ENCODE peak calls at places on chromosomes 12 and 14, in five cellular contexts. One of them, this sample, is unnamed.

GRCh38 chr14:36069535-36069900 is 107.0 kb downstream of the PTCSC3 start:
- DNase-seq in heart right ventricle: no peak
- DNase-seq in lung: peak; percentile 64
- DNase-seq in mammary epithelial cell: peak; percentile 10
- DNase-seq in adrenal gland: no peak
- DNase-seq in this sample: peak; percentile 55

GRCh38 chr14:66508846-66509621 is 1.1 kb downstream of the GPHN start:
- DNase-seq in heart right ventricle: peak; percentile 28
- DNase-seq in lung: peak; percentile 34
- DNase-seq in mammary epithelial cell: peak; percentile 49
- DNase-seq in adrenal gland: peak; percentile 39
- DNase-seq in this sample: no peak

GRCh38 chr12:132413931-132414588 is 75.9 kb upstream of the FBRSL1 start:
- DNase-seq in heart right ventricle: no peak
- DNase-seq in lung: no peak
- DNase-seq in mammary epithelial cell: no peak
- DNase-seq in adrenal gland: no peak
- DNase-seq in this sample: no peak

GRCh38 chr12:96261557-96261956 is 67.4 kb downstream of the ELK3 start:
- DNase-seq in heart right ventricle: no peak
- DNase-seq in lung: no peak
- DNase-seq in mammary epithelial cell: no peak
- DNase-seq in adrenal gland: no peak
- DNase-seq in this sample: no peak

GRCh38 chr14:70416322-70416716 is 571 bp downstream of the SYNJ2BP start:
- DNase-seq in heart right ventricle: no peak
- DNase-seq in lung: no peak
- DNase-seq in mammary epithelial cell: no peak
- DNase-seq in adrenal gland: no peak
- DNase-seq in this sample: peak; percentile 5

GRCh38 chr12:13194462-13195110 is 1.9 kb upstream of the EMP1 start:
- DNase-seq in heart right ventricle: no peak
- DNase-seq in lung: no peak
- DNase-seq in mammary epithelial cell: peak; percentile 94
- DNase-seq in adrenal gland: no peak
- DNase-seq in this sample: no peak

GRCh38 chr14:26281280-26281998 is 316.4 kb downstream of the NOVA1 start:
- DNase-seq in heart right ventricle: no peak
- DNase-seq in lung: no peak
- DNase-seq in mammary epithelial cell: peak; percentile 3
- DNase-seq in adrenal gland: no peak
- DNase-seq in this sample: peak; percentile 46

GRCh38 chr14:90561031-90561430 is 164.2 kb downstream of the CALM1 start:
- DNase-seq in heart right ventricle: no peak
- DNase-seq in lung: no peak
- DNase-seq in mammary epithelial cell: no peak
- DNase-seq in adrenal gland: no peak
- DNase-seq in this sample: no peak

GRCh38 chr12:63179224-63179623 is 28.2 kb upstream of the AVPR1A start:
- DNase-seq in heart right ventricle: no peak
- DNase-seq in lung: no peak
- DNase-seq in mammary epithelial cell: no peak
- DNase-seq in adrenal gland: no peak
- DNase-seq in this sample: no peak

GRCh38 chr12:1529862-1530591 is 64.4 kb downstream of the FBXL14 start:
- DNase-seq in heart right ventricle: peak; percentile 16
- DNase-seq in lung: no peak
- DNase-seq in mammary epithelial cell: no peak
- DNase-seq in adrenal gland: no peak
- DNase-seq in this sample: no peak

GRCh38 chr12:51907083-51907863 is at the start of gene ACVRL1:
- DNase-seq in heart right ventricle: no peak
- DNase-seq in lung: no peak
- DNase-seq in mammary epithelial cell: no peak
- DNase-seq in adrenal gland: no peak
- DNase-seq in this sample: no peak

GRCh38 chr12:90064759-90065158 is 356.1 kb upstream of the ATP2B1 start:
- DNase-seq in heart right ventricle: no peak
- DNase-seq in lung: no peak
- DNase-seq in mammary epithelial cell: no peak
- DNase-seq in adrenal gland: no peak
- DNase-seq in this sample: no peak

GRCh38 chr12:102407776-102408486 is 72.4 kb downstream of the IGF1 start:
- DNase-seq in heart right ventricle: no peak
- DNase-seq in lung: no peak
- DNase-seq in mammary epithelial cell: no peak
- DNase-seq in adrenal gland: no peak
- DNase-seq in this sample: no peak

GRCh38 chr12:48414046-48414445 is 58.3 kb upstream of the ANP32D start:
- DNase-seq in heart right ventricle: peak; percentile 21
- DNase-seq in lung: no peak
- DNase-seq in mammary epithelial cell: no peak
- DNase-seq in adrenal gland: peak; percentile 59
- DNase-seq in this sample: no peak

GRCh38 chr14:62062645-62063044 is 300.4 kb downstream of the SNAPC1 start:
- DNase-seq in heart right ventricle: no peak
- DNase-seq in lung: no peak
- DNase-seq in mammary epithelial cell: no peak
- DNase-seq in adrenal gland: no peak
- DNase-seq in this sample: no peak

GRCh38 chr12:159131-159782 is 54.7 kb downstream of the SLC6A12 start:
- DNase-seq in heart right ventricle: no peak
- DNase-seq in lung: no peak
- DNase-seq in mammary epithelial cell: no peak
- DNase-seq in adrenal gland: no peak
- DNase-seq in this sample: no peak

GRCh38 chr12:47741340-47741703 is 16.0 kb upstream of the ENDOU start:
- DNase-seq in heart right ventricle: peak; percentile 65
- DNase-seq in lung: peak; percentile 64
- DNase-seq in mammary epithelial cell: peak; percentile 65
- DNase-seq in adrenal gland: peak; percentile 78
- DNase-seq in this sample: peak; percentile 84

GRCh38 chr12:118748478-118749380 is 232.6 kb upstream of the SRRM4 start:
- DNase-seq in heart right ventricle: no peak
- DNase-seq in lung: no peak
- DNase-seq in mammary epithelial cell: no peak
- DNase-seq in adrenal gland: no peak
- DNase-seq in this sample: peak; percentile 60

GRCh38 chr14:55436530-55436929 is 3.9 kb downstream of the TBPL2 start:
- DNase-seq in heart right ventricle: no peak
- DNase-seq in lung: no peak
- DNase-seq in mammary epithelial cell: no peak
- DNase-seq in adrenal gland: no peak
- DNase-seq in this sample: no peak

GRCh38 chr12:114691196-114691595 is 7.2 kb upstream of the TBX3 start:
- DNase-seq in heart right ventricle: no peak
- DNase-seq in lung: no peak
- DNase-seq in mammary epithelial cell: no peak
- DNase-seq in adrenal gland: peak; percentile 63
- DNase-seq in this sample: no peak

GRCh38 chr14:67167420-67168109 is 21.7 kb upstream of the GARIN2 start:
- DNase-seq in heart right ventricle: no peak
- DNase-seq in lung: no peak
- DNase-seq in mammary epithelial cell: no peak
- DNase-seq in adrenal gland: no peak
- DNase-seq in this sample: peak; percentile 57

GRCh38 chr14:50237448-50237847 is 6.1 kb upstream of the SOS2 start:
- DNase-seq in heart right ventricle: no peak
- DNase-seq in lung: no peak
- DNase-seq in mammary epithelial cell: no peak
- DNase-seq in adrenal gland: no peak
- DNase-seq in this sample: no peak

GRCh38 chr12:674272-674781 is 11.1 kb upstream of the NINJ2 start:
- DNase-seq in heart right ventricle: no peak
- DNase-seq in lung: no peak
- DNase-seq in mammary epithelial cell: no peak
- DNase-seq in adrenal gland: no peak
- DNase-seq in this sample: no peak

GRCh38 chr12:67269632-67270578 is 747 bp downstream of the CAND1 start:
- DNase-seq in heart right ventricle: peak; percentile 35
- DNase-seq in lung: peak; percentile 49
- DNase-seq in mammary epithelial cell: peak; percentile 57
- DNase-seq in adrenal gland: peak; percentile 58
- DNase-seq in this sample: peak; percentile 49

GRCh38 chr12:99824900-99825562 is 159.7 kb downstream of the ANKS1B start:
- DNase-seq in heart right ventricle: no peak
- DNase-seq in lung: no peak
- DNase-seq in mammary epithelial cell: no peak
- DNase-seq in adrenal gland: no peak
- DNase-seq in this sample: no peak

GRCh38 chr14:33584698-33585097 is 366.2 kb downstream of the EGLN3 start:
- DNase-seq in heart right ventricle: no peak
- DNase-seq in lung: no peak
- DNase-seq in mammary epithelial cell: no peak
- DNase-seq in adrenal gland: no peak
- DNase-seq in this sample: no peak

GRCh38 chr14:77002335-77002734 is 26.2 kb downstream of the IRF2BPL start:
- DNase-seq in heart right ventricle: no peak
- DNase-seq in lung: no peak
- DNase-seq in mammary epithelial cell: no peak
- DNase-seq in adrenal gland: no peak
- DNase-seq in this sample: no peak

GRCh38 chr14:90578283-90578985 is 181.6 kb downstream of the CALM1 start:
- DNase-seq in heart right ventricle: peak; percentile 49
- DNase-seq in lung: no peak
- DNase-seq in mammary epithelial cell: no peak
- DNase-seq in adrenal gland: no peak
- DNase-seq in this sample: no peak

GRCh38 chr14:75720828-75721227 is 59.8 kb downstream of the TTLL5 start:
- DNase-seq in heart right ventricle: peak; percentile 66
- DNase-seq in lung: no peak
- DNase-seq in mammary epithelial cell: peak; percentile 18
- DNase-seq in adrenal gland: peak; percentile 78
- DNase-seq in this sample: no peak

GRCh38 chr12:78402366-78403134 is 462.0 kb upstream of the SYT1 start:
- DNase-seq in heart right ventricle: no peak
- DNase-seq in lung: no peak
- DNase-seq in mammary epithelial cell: no peak
- DNase-seq in adrenal gland: no peak
- DNase-seq in this sample: no peak

GRCh38 chr12:116087962-116088361 is 189.5 kb downstream of the MED13L start:
- DNase-seq in heart right ventricle: no peak
- DNase-seq in lung: no peak
- DNase-seq in mammary epithelial cell: no peak
- DNase-seq in adrenal gland: no peak
- DNase-seq in this sample: no peak

GRCh38 chr12:92136883-92137582 is 8.6 kb downstream of the BTG1 start:
- DNase-seq in heart right ventricle: no peak
- DNase-seq in lung: no peak
- DNase-seq in mammary epithelial cell: peak; percentile 87
- DNase-seq in adrenal gland: no peak
- DNase-seq in this sample: no peak

GRCh38 chr14:34359423-34360120 is 102.5 kb downstream of the SPTSSA start:
- DNase-seq in heart right ventricle: no peak
- DNase-seq in lung: no peak
- DNase-seq in mammary epithelial cell: no peak
- DNase-seq in adrenal gland: no peak
- DNase-seq in this sample: no peak

GRCh38 chr12:76611533-76611932 is 52.0 kb upstream of the OSBPL8 start:
- DNase-seq in heart right ventricle: no peak
- DNase-seq in lung: no peak
- DNase-seq in mammary epithelial cell: peak; percentile 98
- DNase-seq in adrenal gland: no peak
- DNase-seq in this sample: no peak

GRCh38 chr12:69471667-69472385 is 1.6 kb downstream of the FRS2 start:
- DNase-seq in heart right ventricle: no peak
- DNase-seq in lung: no peak
- DNase-seq in mammary epithelial cell: no peak
- DNase-seq in adrenal gland: no peak
- DNase-seq in this sample: no peak
- H3K4me1 ChIP-seq in heart right ventricle: peaks cover 3% of the 10 kb centered on the region
- H3K4me1 ChIP-seq in lung: peaks cover 7% of the 10 kb centered on the region
- H3K4me1 ChIP-seq in mammary epithelial cell: peaks cover 27% of the 10 kb centered on the region
- H3K4me1 ChIP-seq in adrenal gland: peaks cover 61% of the 10 kb centered on the region
- H3K4me1 ChIP-seq in this sample: peaks cover 36% of the 10 kb centered on the region

GRCh38 chr12:6949063-6949594 is 2.0 kb upstream of the PTPN6 start:
- DNase-seq in heart right ventricle: no peak
- DNase-seq in lung: no peak
- DNase-seq in mammary epithelial cell: no peak
- DNase-seq in adrenal gland: no peak
- DNase-seq in this sample: no peak
- H3K4me3 ChIP-seq in heart right ventricle: no peak overlapping the region
- H3K4me3 ChIP-seq in lung: no peak overlapping the region
- H3K4me3 ChIP-seq in mammary epithelial cell: no peak overlapping the region
- H3K4me3 ChIP-seq in adrenal gland: no peak overlapping the region
- H3K4me3 ChIP-seq in this sample: no peak overlapping the region

GRCh38 chr14:22768947-22769346 is 2.5 kb downstream of the OXA1L start:
- DNase-seq in heart right ventricle: no peak
- DNase-seq in lung: no peak
- DNase-seq in mammary epithelial cell: no peak
- DNase-seq in adrenal gland: no peak
- DNase-seq in this sample: no peak

GRCh38 chr14:22770481-22771187 is 4.1 kb downstream of the OXA1L start:
- DNase-seq in heart right ventricle: no peak
- DNase-seq in lung: no peak
- DNase-seq in mammary epithelial cell: no peak
- DNase-seq in adrenal gland: no peak
- DNase-seq in this sample: no peak

GRCh38 chr14:22767323-22767589 is 768 bp downstream of the OXA1L start:
- DNase-seq in heart right ventricle: no peak
- DNase-seq in lung: no peak
- DNase-seq in mammary epithelial cell: no peak
- DNase-seq in adrenal gland: no peak
- DNase-seq in this sample: no peak

GRCh38 chr14:22766457-22767322 is at the start of gene OXA1L:
- DNase-seq in heart right ventricle: peak; percentile 99
- DNase-seq in lung: peak; percentile 98
- DNase-seq in mammary epithelial cell: peak; percentile 94
- DNase-seq in adrenal gland: peak; percentile 99
- DNase-seq in this sample: peak; percentile 92

GRCh38 chr14:22769369-22769768 is 2.9 kb downstream of the OXA1L start:
- DNase-seq in heart right ventricle: no peak
- DNase-seq in lung: no peak
- DNase-seq in mammary epithelial cell: no peak
- DNase-seq in adrenal gland: no peak
- DNase-seq in this sample: no peak
- H3K36me3 ChIP-seq in heart right ventricle: peaks cover 66% of the 10 kb centered on the region
- H3K36me3 ChIP-seq in lung: peaks cover 22% of the 10 kb centered on the region
- H3K36me3 ChIP-seq in mammary epithelial cell: peaks cover 35% of the 10 kb centered on the region
- H3K36me3 ChIP-seq in adrenal gland: peaks cover 61% of the 10 kb centered on the region
- H3K36me3 ChIP-seq in this sample: peaks cover 66% of the 10 kb centered on the region

GRCh38 chr14:80955434-80955939 is at the start of gene TSHR:
- DNase-seq in heart right ventricle: peak; percentile 4
- DNase-seq in lung: no peak
- DNase-seq in mammary epithelial cell: no peak
- DNase-seq in adrenal gland: no peak
- DNase-seq in this sample: no peak

GRCh38 chr14:80956922-80957321 is 1.5 kb downstream of the TSHR start:
- DNase-seq in heart right ventricle: peak; percentile 8
- DNase-seq in lung: no peak
- DNase-seq in mammary epithelial cell: no peak
- DNase-seq in adrenal gland: no peak
- DNase-seq in this sample: no peak

GRCh38 chr14:80959448-80960006 is 4.1 kb downstream of the TSHR start:
- DNase-seq in heart right ventricle: no peak
- DNase-seq in lung: no peak
- DNase-seq in mammary epithelial cell: no peak
- DNase-seq in adrenal gland: peak; percentile 30
- DNase-seq in this sample: no peak

GRCh38 chr14:80956105-80956504 is 684 bp downstream of the TSHR start:
- DNase-seq in heart right ventricle: no peak
- DNase-seq in lung: no peak
- DNase-seq in mammary epithelial cell: no peak
- DNase-seq in adrenal gland: no peak
- DNase-seq in this sample: no peak

GRCh38 chr14:80958258-80958657 is 2.8 kb downstream of the TSHR start:
- DNase-seq in heart right ventricle: no peak
- DNase-seq in lung: no peak
- DNase-seq in mammary epithelial cell: no peak
- DNase-seq in adrenal gland: no peak
- DNase-seq in this sample: no peak
- H3K4me1 ChIP-seq in heart right ventricle: no peaks in the 10 kb centered on the region
- H3K4me1 ChIP-seq in lung: peaks cover 6% of the 10 kb centered on the region
- H3K4me1 ChIP-seq in mammary epithelial cell: no peaks in the 10 kb centered on the region
- H3K4me1 ChIP-seq in adrenal gland: peaks cover 24% of the 10 kb centered on the region
- H3K4me1 ChIP-seq in this sample: peaks cover 3% of the 10 kb centered on the region

This sample was measured in SJSA1.